ENCODE peak calls at places on chromosomes 5 and 9, in ten cellular contexts. M, O, K, G, H, W, C, F, B and J are unnamed samples.

GRCh38 chr9:119802621-119803020 is 433.4 kb upstream of the BRINP1 start:
- DNase-seq in M (peak), O (peak), K (no peak), G (no peak), H (no peak), W (no peak), C (peak), F (no peak), B (peak), J (no peak)

GRCh38 chr9:93900971-93901861 is 53.9 kb downstream of the BARX1 start:
- DNase-seq in M (no peak), O (no peak), K (no peak), G (no peak), H (no peak), W (no peak), C (no peak), F (no peak), B (peak), J (peak)

GRCh38 chr5:76376141-76376900 is 26.8 kb upstream of the IQGAP2 start:
- DNase-seq in M (peak), O (no peak), K (no peak), G (peak), H (no peak), W (peak), C (no peak), F (no peak), B (no peak), J (no peak)

GRCh38 chr9:127555830-127556820 is 56.0 kb upstream of the STXBP1 start:
- DNase-seq in M (peak), O (peak), K (no peak), G (peak), H (peak), W (peak), C (peak), F (peak), B (no peak), J (peak)

GRCh38 chr5:181241393-181241975 is 2.2 kb downstream of the RACK1 start:
- DNase-seq in M (peak), O (peak), K (peak), G (peak), H (no peak), W (peak), C (no peak), F (peak), B (no peak), J (no peak)

GRCh38 chr5:115461506-115462290 is 82.9 kb downstream of the FEM1C start:
- DNase-seq in M (peak), O (peak), K (no peak), G (peak), H (no peak), W (peak), C (no peak), F (no peak), B (no peak), J (no peak)

GRCh38 chr9:35726876-35727438 is 5.0 kb downstream of the TLN1 start:
- DNase-seq in M (peak), O (peak), K (no peak), G (peak), H (no peak), W (peak), C (no peak), F (peak), B (no peak), J (peak)

GRCh38 chr5:74199436-74200210 is 440.9 kb downstream of the ENC1 start:
- DNase-seq in M (peak), O (peak), K (no peak), G (no peak), H (no peak), W (no peak), C (no peak), F (no peak), B (no peak), J (no peak)

GRCh38 chr5:128101676-128102075 is 18.1 kb downstream of the SLC12A2 start:
- DNase-seq in M (peak), O (no peak), K (no peak), G (no peak), H (no peak), W (no peak), C (no peak), F (no peak), B (no peak), J (no peak)

GRCh38 chr9:15404171-15404570 is 18.5 kb upstream of the SNAPC3 start:
- DNase-seq in M (no peak), O (peak), K (no peak), G (no peak), H (no peak), W (no peak), C (no peak), F (no peak), B (no peak), J (no peak)

GRCh38 chr5:134289509-134290113 is 63.7 kb upstream of the PPP2CA start:
- DNase-seq in M (peak), O (peak), K (peak), G (peak), H (peak), W (peak), C (peak), F (peak), B (peak), J (no peak)

GRCh38 chr9:113151696-113152630 is 1.2 kb downstream of the SLC31A2 start:
- DNase-seq in M (peak), O (no peak), K (no peak), G (no peak), H (no peak), W (no peak), C (peak), F (no peak), B (no peak), J (no peak)

GRCh38 chr9:83538172-83538889 is at the start of gene FRMD3:
- DNase-seq in M (peak), O (peak), K (no peak), G (peak), H (no peak), W (peak), C (peak), F (no peak), B (peak), J (no peak)

GRCh38 chr5:1882337-1883119 is at the start of gene IRX4:
- DNase-seq in M (no peak), O (peak), K (no peak), G (no peak), H (peak), W (no peak), C (no peak), F (no peak), B (peak), J (no peak)

GRCh38 chr5:96927008-96927407 is 8.9 kb upstream of the LNPEP start:
- DNase-seq in M (peak), O (peak), K (no peak), G (peak), H (no peak), W (no peak), C (no peak), F (no peak), B (no peak), J (no peak)

GRCh38 chr9:28318515-28318914 is 745.2 kb upstream of the C9orf72 start:
- DNase-seq in M (no peak), O (no peak), K (no peak), G (no peak), H (no peak), W (no peak), C (no peak), F (no peak), B (no peak), J (no peak)

GRCh38 chr5:58330781-58331180 is 129.1 kb downstream of the PLK2 start:
- DNase-seq in M (no peak), O (no peak), K (no peak), G (no peak), H (no peak), W (no peak), C (no peak), F (no peak), B (no peak), J (no peak)

GRCh38 chr5:66840527-66841013 is 244.4 kb downstream of the MAST4 start:
- DNase-seq in M (peak), O (no peak), K (no peak), G (no peak), H (no peak), W (no peak), C (no peak), F (no peak), B (no peak), J (no peak)

GRCh38 chr5:139131062-139131856 is 66.9 kb downstream of the SIL1 start:
- DNase-seq in M (peak), O (peak), K (no peak), G (peak), H (no peak), W (no peak), C (peak), F (no peak), B (peak), J (no peak)

GRCh38 chr9:99371376-99371775 is 149.3 kb downstream of the SEC61B start:
- DNase-seq in M (no peak), O (no peak), K (no peak), G (no peak), H (no peak), W (no peak), C (no peak), F (no peak), B (no peak), J (no peak)

GRCh38 chr9:93712896-93713295 is 136.5 kb downstream of the PHF2 start:
- DNase-seq in M (no peak), O (no peak), K (no peak), G (no peak), H (no peak), W (no peak), C (no peak), F (no peak), B (peak), J (no peak)

GRCh38 chr5:136236479-136237083 is 43.6 kb upstream of the SMIM32 start:
- DNase-seq in M (no peak), O (no peak), K (no peak), G (no peak), H (no peak), W (no peak), C (no peak), F (no peak), B (no peak), J (no peak)

GRCh38 chr5:90941002-90941720 is 382.6 kb downstream of the ADGRV1 start:
- DNase-seq in M (no peak), O (no peak), K (no peak), G (no peak), H (no peak), W (no peak), C (no peak), F (no peak), B (no peak), J (no peak)

GRCh38 chr9:126292736-126293521 is 33.7 kb upstream of the MVB12B start:
- DNase-seq in M (no peak), O (no peak), K (no peak), G (no peak), H (no peak), W (no peak), C (no peak), F (no peak), B (no peak), J (no peak)

GRCh38 chr5:122369416-122369815 is 57.4 kb downstream of the SNCAIP start:
- DNase-seq in M (no peak), O (no peak), K (no peak), G (no peak), H (no peak), W (no peak), C (no peak), F (no peak), B (no peak), J (no peak)

GRCh38 chr5:72064801-72065570 is 42.3 kb upstream of the MAP1B start:
- DNase-seq in M (no peak), O (no peak), K (no peak), G (no peak), H (no peak), W (no peak), C (no peak), F (no peak), B (no peak), J (no peak)

GRCh38 chr9:106075568-106075967 is 381.2 kb downstream of the TMEM38B start:
- DNase-seq in M (no peak), O (no peak), K (no peak), G (no peak), H (no peak), W (no peak), C (no peak), F (no peak), B (no peak), J (no peak)

GRCh38 chr5:34657550-34657921 is 1.4 kb downstream of the RAI14 start:
- DNase-seq in M (peak), O (peak), K (no peak), G (peak), H (no peak), W (no peak), C (no peak), F (no peak), B (peak), J (no peak)

DNA sequence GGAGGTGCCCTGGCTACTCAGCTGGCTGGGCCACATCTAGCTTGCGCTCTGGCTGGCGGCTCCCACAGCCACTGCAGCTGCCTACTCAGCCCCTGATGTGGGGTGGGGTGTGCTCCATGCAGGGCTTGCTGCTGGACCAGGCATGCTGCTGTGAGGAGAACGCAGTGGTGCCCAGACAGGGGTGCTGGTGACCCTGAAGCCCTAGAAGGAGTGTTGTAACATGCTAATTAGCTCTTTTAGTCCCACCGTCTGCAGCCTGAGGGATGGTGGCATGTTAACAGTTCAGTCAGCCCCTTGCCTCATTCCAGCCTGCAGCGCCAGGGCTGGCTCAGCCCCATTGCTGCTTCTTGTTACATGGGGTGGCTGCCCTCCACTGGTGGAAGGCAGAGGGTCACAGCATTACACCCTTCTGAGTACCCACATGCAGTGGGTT is 642.3 kb downstream of the DMRTA1 start:
- DNase-seq in M (peak), O (peak), K (no peak), G (no peak), H (no peak), W (no peak), C (no peak), F (no peak), B (peak), J (no peak)
- TF ChIP-seq CTCF in M (peak), O (peak), K (no peak), G (no peak), H (no peak), W (peak), C (no peak), F (no peak), B (peak), J (no peak)

GRCh38 chr5:89262030-89262429 is 379.0 kb upstream of the MEF2C start:
- DNase-seq in M (no peak), O (no peak), K (no peak), G (no peak), H (no peak), W (no peak), C (no peak), F (no peak), B (no peak), J (no peak)

GRCh38 chr5:89263846-89264245 is 380.9 kb upstream of the MEF2C start:
- DNase-seq in M (no peak), O (no peak), K (no peak), G (no peak), H (no peak), W (no peak), C (no peak), F (no peak), B (no peak), J (no peak)

GRCh38 chr5:89255845-89256463 is 373.0 kb upstream of the MEF2C start:
- DNase-seq in M (peak), O (peak), K (no peak), G (peak), H (peak), W (peak), C (no peak), F (no peak), B (no peak), J (no peak)

GRCh38 chr5:89265511-89266169 is 382.7 kb upstream of the MEF2C start:
- DNase-seq in M (peak), O (peak), K (no peak), G (peak), H (no peak), W (peak), C (no peak), F (no peak), B (no peak), J (no peak)

DNA sequence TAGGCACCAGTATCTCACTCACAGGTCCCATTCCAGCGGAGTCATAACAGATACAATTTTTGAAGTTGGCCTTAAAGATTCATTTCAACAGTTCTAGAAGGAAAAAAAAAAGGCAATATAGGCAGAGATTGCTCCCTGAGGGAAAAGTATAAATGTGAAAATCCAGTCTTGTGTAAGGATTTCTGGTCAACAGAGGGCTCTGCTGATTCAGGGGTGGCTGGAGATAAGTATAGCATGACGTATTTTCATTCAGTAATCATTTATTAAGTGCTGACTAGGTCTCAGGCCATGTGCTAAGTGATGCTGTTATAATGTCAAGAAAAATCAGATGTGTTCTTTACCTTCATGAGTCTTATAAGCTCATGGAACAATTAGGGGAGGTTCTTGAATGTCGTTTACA is 377.3 kb upstream of the MEF2C start:
- DNase-seq in M (no peak), O (peak), K (no peak), G (peak), H (no peak), W (no peak), C (no peak), F (no peak), B (no peak), J (no peak)
- TF ChIP-seq CTCF in M (no peak), O (peak), K (no peak), G (peak), H (no peak), W (peak), C (no peak), F (no peak), B (no peak), J (no peak)

DNA sequence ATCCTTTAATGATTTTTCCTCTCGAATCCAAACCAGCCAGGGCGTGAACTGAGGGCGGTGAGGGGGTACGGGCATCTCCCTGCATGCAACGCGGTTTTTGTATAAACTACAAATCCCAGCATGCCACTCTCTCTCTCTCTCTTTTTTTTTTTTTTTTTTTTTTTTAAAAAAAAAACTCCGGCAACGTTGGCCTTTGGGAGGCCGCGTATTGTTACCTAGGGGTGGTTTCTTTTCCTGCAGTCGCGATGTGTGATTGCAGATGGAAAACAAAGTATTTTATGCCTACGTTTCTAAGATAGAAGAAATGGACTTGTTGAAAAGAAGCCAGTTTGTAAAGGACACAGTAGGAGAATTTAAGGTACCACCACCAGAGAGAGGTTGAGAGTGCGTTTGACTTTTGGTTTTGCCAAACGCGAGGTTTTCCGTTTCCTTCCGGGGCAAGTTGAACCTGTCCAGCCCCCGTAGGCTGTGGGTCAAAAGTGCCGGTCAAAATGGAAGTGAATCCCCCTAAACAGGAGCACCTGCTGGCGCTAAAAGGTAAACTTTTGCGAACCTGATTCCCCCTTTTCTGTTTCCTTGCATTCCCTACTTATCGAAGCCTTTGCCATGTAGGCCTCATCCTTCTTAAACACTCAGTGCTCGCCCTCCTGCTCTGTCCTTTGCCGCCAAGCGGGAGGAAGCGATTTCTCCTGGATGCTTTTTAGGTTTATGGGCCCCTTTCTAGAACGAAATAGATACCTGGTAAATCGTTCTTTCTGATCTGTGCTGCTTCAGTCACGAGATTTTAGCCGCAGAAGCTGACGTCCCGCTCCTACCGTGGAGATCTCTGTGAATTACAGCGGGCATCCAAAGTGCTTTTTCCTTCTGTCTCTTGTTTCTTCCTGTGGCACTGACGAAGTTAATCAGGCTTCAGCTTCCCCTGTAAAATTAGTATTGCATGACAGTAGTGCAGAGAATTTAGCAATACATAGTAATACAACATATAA is at the start of the genes SHLD3 and TRAPPC13:
- DNase-seq in M (peak), O (peak), K (peak), G (peak), H (peak), W (peak), C (peak), F (peak), B (peak), J (peak)
- TF ChIP-seq CTCF in M (peak), O (peak), K (no peak), G (peak), H (no peak), W (no peak), C (peak), F (peak), B (peak), J (peak)

GRCh38 chr5:179261301-179262125 is 83.7 kb downstream of the ADAMTS2 start:
- DNase-seq in M (peak), O (no peak), K (no peak), G (peak), H (peak), W (no peak), C (no peak), F (no peak), B (peak), J (peak)
- TF ChIP-seq CTCF in M (peak), O (peak), K (peak), G (peak), H (peak), W (peak), C (peak), F (no peak), B (peak), J (no peak)

DNA sequence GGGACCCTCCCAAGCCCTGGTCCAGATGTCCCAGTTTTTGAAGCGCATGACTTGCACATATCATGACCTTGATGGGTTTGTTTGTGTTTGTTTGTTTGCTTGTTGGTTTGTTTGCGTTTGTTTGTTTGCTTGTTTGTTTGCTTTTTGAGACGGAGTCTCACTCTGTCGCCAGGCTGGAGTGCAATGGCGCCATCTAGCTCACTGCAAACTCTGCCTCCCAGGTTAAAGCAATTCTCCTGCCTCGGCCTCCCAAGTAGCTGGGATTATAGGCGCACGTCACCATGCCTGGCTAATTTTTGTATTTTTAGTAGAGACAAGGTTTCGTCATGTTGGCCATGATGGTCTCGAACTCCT is 13.0 kb upstream of the UBAC1 start:
- DNase-seq in M (no peak), O (no peak), K (no peak), G (no peak), H (no peak), W (no peak), C (no peak), F (no peak), B (peak), J (no peak)
- TF ChIP-seq CTCF in M (no peak), O (no peak), K (no peak), G (peak), H (peak), W (no peak), C (no peak), F (no peak), B (peak), J (no peak)